ENCODE peak calls at places on chromosome 3, in four cellular contexts. O is progenitor cell of endocrine pancreas, P is OCI-LY7, Y is HFFc6. C is an unnamed sample.

GRCh38 chr3:59246719-59247401 is 197.0 kb upstream of the CFAP20DC start:
- DNase-seq in Y (no peak), P (no peak), O (no peak), C (no peak)

GRCh38 chr3:52059781-52060180 is 3.4 kb upstream of the DUSP7 start:
- DNase-seq in Y (no peak), O (no peak), P (no peak), C (no peak)

GRCh38 chr3:108221403-108221802 is 821 bp downstream of the IFT57 start:
- DNase-seq in Y (no peak), O (no peak), P (peak; percentile 9), C (no peak)

GRCh38 chr3:20111836-20112235 is 71.6 kb downstream of the KAT2B start:
- DNase-seq in O (no peak), Y (no peak), P (no peak), C (no peak)

GRCh38 chr3:49882182-49882581 is 12.5 kb upstream of the CAMKV start:
- DNase-seq in Y (no peak), O (no peak), P (no peak), C (no peak)

GRCh38 chr3:84685467-84685866 is 273.3 kb upstream of the CADM2 start:
- DNase-seq in Y (no peak), O (no peak), P (no peak), C (no peak)

GRCh38 chr3:168266335-168266734 is 170.6 kb upstream of the GOLIM4 start:
- DNase-seq in Y (no peak), P (no peak), O (no peak), C (no peak)

GRCh38 chr3:41026394-41027177 is 172.7 kb upstream of the CTNNB1 start:
- DNase-seq in Y (no peak), P (no peak), O (no peak), C (no peak)

GRCh38 chr3:78978037-78978436 is 789.8 kb downstream of the ROBO1 start:
- DNase-seq in P (no peak), O (no peak), Y (peak; percentile 16), C (no peak)
- TF ChIP-seq CTCF in P (peak; percentile 36), O (peak; percentile 42), Y (peak; percentile 78), C (peak; percentile 20)

DNA sequence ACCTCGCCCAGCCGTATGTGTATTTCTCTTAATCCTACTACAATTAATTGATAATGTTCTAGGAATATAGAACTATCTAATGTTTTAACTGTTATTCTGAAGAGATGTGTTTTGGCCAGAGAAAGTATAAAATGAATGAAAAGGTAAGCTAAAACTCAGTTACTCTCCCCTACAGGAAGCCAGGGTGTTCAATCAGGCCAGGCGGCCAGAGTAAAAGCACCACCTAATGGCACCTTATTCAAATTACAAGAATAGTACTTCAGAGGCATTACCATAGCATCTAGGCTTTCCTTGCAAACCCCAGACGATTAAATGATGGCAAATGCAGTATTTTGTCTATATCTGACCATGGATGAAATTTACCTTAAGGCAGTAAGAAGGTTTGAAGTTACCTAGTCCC is 10.4 kb downstream of the SLC12A8 start:
- DNase-seq in Y (no peak), O (no peak), P (peak; percentile 16), C (peak; percentile 58)
- TF ChIP-seq CTCF in Y (peak; percentile 62), O (no peak), P (peak; percentile 67), C (peak; percentile 21)

DNA sequence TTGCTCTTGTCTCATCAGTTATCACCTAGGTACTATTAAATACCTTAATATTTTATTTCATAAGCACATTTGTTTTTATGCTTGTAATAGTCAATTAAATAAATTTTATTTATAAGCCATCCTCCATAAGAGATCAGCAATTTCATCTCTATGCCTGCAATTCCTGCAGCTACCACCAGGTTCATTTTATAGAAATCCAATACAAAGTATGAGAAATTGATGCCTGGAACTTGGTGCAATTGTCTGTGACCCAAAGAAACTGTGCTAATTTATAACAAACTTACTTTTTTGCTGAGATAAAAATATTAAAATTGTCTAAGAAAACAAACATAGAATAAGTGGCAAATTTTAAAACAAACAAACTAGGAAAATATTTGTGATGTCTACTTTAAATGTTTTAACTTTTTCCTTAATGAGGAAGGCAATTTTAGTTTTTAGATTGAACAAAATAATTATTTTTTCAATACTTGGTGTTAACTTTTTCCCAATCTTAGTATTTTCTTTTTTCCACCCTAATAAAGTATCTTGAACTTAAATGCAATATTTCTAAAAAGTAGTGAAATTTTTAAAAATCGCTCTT is 1026.6 kb downstream of the ROBO1 start:
- DNase-seq in O (no peak), P (peak; percentile 8), Y (no peak), C (no peak)
- TF ChIP-seq CTCF in O (peak; percentile 69), P (peak; percentile 76), Y (peak; percentile 82), C (no peak)

DNA sequence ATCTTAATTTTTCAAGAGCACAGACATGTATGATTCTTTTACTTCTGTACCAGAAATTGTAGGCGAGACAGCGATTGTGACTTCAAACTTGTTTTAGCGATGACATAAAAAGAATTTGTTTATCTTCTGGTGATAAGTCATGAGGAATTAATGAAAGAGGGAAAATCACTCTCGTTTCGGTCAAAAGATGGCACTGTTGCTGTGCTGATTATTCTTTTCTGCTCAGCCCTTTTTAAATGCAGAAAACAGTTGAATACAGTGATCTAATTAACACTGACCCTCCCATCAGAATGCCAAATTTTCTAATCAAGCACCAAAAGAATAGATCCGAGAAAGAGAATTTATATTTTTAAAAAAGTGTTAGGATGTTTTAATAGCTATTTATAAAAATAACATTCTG is 52.6 kb downstream of the NSUN3 start:
- DNase-seq in Y (peak; percentile 26), O (no peak), P (peak; percentile 3), C (no peak)
- TF ChIP-seq CTCF in Y (peak; percentile 72), O (peak; percentile 52), P (peak; percentile 64), C (peak; percentile 27)

DNA sequence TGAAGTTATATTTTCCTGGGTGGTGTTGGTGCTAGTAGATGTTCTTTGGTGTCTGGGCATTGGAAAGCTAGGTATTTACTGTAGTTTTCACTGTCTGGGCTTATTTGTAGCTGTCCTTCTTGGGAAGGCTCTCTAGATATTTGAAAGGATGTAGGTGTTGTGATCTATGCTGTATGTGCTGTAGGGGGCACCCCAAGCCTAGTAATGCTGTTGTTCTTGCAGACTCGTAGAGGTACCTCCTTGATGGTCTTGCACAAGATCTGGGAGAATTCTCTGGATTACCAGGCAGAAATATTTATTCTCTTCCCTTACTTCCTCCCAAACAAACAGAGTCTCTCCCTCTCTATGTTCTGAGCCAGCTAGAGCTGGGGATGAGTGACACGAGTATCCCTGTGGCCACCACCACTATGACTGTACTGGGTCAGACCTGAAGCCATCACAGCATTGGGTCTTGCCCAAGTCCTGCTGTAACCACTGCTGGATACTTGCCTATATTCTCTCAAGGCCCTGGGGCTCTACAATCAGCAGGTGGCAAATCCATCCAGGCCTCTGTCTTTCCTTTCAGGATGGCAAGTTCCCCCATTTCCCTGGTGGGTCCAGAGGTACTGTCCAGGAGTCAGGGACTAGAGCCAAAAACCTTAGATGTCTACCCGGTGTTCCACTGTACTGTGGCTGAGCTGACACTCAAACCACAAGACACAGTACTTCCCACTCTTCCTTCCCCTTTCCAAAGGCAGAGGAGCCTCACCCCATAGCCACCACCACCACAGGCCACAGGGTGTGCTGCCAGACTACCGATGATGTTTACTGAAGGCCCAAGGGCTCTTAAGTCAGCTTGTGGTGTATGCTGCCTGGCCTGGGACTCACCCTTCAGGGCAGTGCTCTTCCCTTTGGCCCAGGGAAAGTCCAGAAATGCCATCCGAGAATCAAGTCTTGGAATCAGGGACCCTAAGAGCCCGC is 195.2 kb upstream of the DPPA4 start:
- DNase-seq in O (peak; percentile 30), P (peak; percentile 1), Y (peak; percentile 58), C (no peak)
- TF ChIP-seq CTCF in O (peak; percentile 72), P (peak; percentile 45), Y (peak; percentile 74), C (peak; percentile 14)

GRCh38 chr3:9247361-9248231 is 1.9 kb downstream of the SRGAP3 start:
- DNase-seq in P (no peak), O (no peak), Y (no peak), C (no peak)

GRCh38 chr3:9251055-9251786 is 1.8 kb upstream of the SRGAP3 start:
- DNase-seq in O (no peak), Y (no peak), P (no peak), C (no peak)

GRCh38 chr3:9248232-9249191 is 934 bp downstream of the SRGAP3 start:
- DNase-seq in O (no peak), Y (no peak), P (no peak), C (no peak)

GRCh38 chr3:9249273-9250192 is at the start of gene SRGAP3:
- DNase-seq in Y (peak; percentile 89), P (peak; percentile 82), O (peak; percentile 54), C (peak; percentile 87)

DNA sequence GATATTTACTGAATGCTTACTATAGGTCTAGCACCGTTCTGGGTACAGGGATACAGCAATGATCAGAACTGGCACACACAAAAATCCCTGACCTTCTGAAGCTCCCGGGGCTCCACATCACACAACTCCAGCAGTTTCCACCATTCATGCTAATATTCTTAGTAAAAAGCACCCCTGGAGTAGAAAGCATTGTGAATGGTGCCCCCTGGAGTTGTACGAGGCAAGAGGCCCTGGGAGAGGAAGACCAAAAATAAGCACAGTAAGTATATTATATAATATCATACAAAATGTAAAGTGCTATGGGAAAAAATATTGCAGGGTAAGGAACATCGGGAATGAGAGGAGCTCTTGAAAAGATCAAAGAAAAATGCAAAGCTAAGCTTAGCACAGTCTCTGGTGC is 790 bp upstream of the SRGAP3 start:
- DNase-seq in O (no peak), Y (no peak), P (no peak), C (no peak)
- TF ChIP-seq CTCF in O (peak; percentile 23), Y (peak; percentile 30), P (no peak), C (peak; percentile 27)

C was measured in GM10248.